ENCODE peak calls at places on chromosomes 13 and 19, in eight cellular contexts. B, O, D, V, K, Y, F and M are unnamed samples.

GRCh38 chr13:51589793-51590192 is 5.5 kb downstream of the WDFY2 start:
- DNase-seq in B (no peak), O (no peak), D (no peak), V (no peak), K (no peak), Y (peak), F (no peak), M (no peak)

GRCh38 chr13:21694831-21695230 is 24.0 kb downstream of the FGF9 start:
- DNase-seq in B (no peak), O (no peak), D (no peak), V (no peak), K (no peak), Y (no peak), F (no peak), M (no peak)

GRCh38 chr13:99425485-99426341 is 75.6 kb upstream of the TM9SF2 start:
- DNase-seq in B (no peak), O (peak), D (peak), V (no peak), K (no peak), Y (no peak), F (no peak), M (no peak)

GRCh38 chr13:20505405-20506366 is 20.0 kb downstream of the CRYL1 start:
- DNase-seq in B (no peak), O (no peak), D (no peak), V (no peak), K (no peak), Y (no peak), F (no peak), M (peak)

GRCh38 chr19:6535558-6536137 is 4.8 kb downstream of the TNFSF9 start:
- DNase-seq in B (no peak), O (no peak), D (peak), V (no peak), K (no peak), Y (no peak), F (no peak), M (no peak)

GRCh38 chr19:585551-586110 is 4.0 kb upstream of the HCN2 start:
- DNase-seq in B (no peak), O (no peak), D (no peak), V (no peak), K (no peak), Y (peak), F (no peak), M (no peak)

GRCh38 chr19:6809262-6809661 is 36.8 kb downstream of the VAV1 start:
- DNase-seq in B (no peak), O (no peak), D (no peak), V (no peak), K (no peak), Y (no peak), F (no peak), M (no peak)

GRCh38 chr19:55086730-55087541 is 11.3 kb downstream of the EPS8L1 start:
- DNase-seq in B (peak), O (peak), D (peak), V (peak), K (peak), Y (peak), F (no peak), M (peak)

GRCh38 chr19:43380771-43381386 is 27.4 kb downstream of the CD177 start:
- DNase-seq in B (no peak), O (no peak), D (no peak), V (no peak), K (no peak), Y (no peak), F (no peak), M (no peak)

GRCh38 chr19:19122902-19123301 is 15.4 kb downstream of the TMEM161A start:
- DNase-seq in B (no peak), O (no peak), D (no peak), V (no peak), K (no peak), Y (no peak), F (no peak), M (no peak)

GRCh38 chr13:26663801-26664200 is 96.8 kb downstream of the GPR12 start:
- DNase-seq in B (no peak), O (peak), D (no peak), V (no peak), K (no peak), Y (no peak), F (peak), M (no peak)

GRCh38 chr13:72463561-72463960 is 263.9 kb downstream of the MZT1 start:
- DNase-seq in B (no peak), O (no peak), D (no peak), V (peak), K (no peak), Y (no peak), F (no peak), M (no peak)

GRCh38 chr19:40689339-40690049 is 957 bp downstream of the NUMBL start:
- DNase-seq in B (no peak), O (no peak), D (peak), V (no peak), K (no peak), Y (peak), F (peak), M (no peak)

GRCh38 chr13:29865934-29866333 is 15.5 kb upstream of the UBL3 start:
- DNase-seq in B (no peak), O (no peak), D (no peak), V (no peak), K (no peak), Y (no peak), F (no peak), M (no peak)

GRCh38 chr13:35549481-35549880 is 73.0 kb upstream of the MAB21L1 start:
- DNase-seq in B (peak), O (no peak), D (no peak), V (peak), K (peak), Y (peak), F (peak), M (no peak)

GRCh38 chr19:10471909-10472308 is 31.2 kb downstream of the KEAP1 start:
- DNase-seq in B (no peak), O (peak), D (no peak), V (peak), K (no peak), Y (peak), F (peak), M (no peak)